ENCODE peak calls at places on chromosomes 2 and 18, in eight cellular contexts. One of them, this sample, is unnamed.
A peak's percentile ranks its signal among the peaks of the same experiment; 100 is the strongest.

GRCh38 chr2:127293758-127294562 is at the start of gene ERCC3:
- DNase-seq in AG09309: peak; percentile 13
- DNase-seq in stimulated activated CD4-positive, alpha-beta T cell treated with anti-CD3 and anti-CD28 coated beads, Interleukin-15, amount 100 ng/mL, for 24 hours: peak; percentile 93
- DNase-seq in WTC11: peak; percentile 81
- DNase-seq in activated CD8-positive, alpha-beta memory T cell treated with anti-CD3 and anti-CD28 coated beads for 24 hours: peak; percentile 92
- DNase-seq in NB4: peak; percentile 93
- DNase-seq in LoVo: peak; percentile 81
- DNase-seq in neural crest cell: peak; percentile 75
- DNase-seq in this sample: peak; percentile 93

GRCh38 chr2:183214680-183215079 is 90.4 kb downstream of the NUP35 start:
- DNase-seq in AG09309: no peak
- DNase-seq in stimulated activated CD4-positive, alpha-beta T cell treated with anti-CD3 and anti-CD28 coated beads, Interleukin-15, amount 100 ng/mL, for 24 hours: no peak
- DNase-seq in WTC11: no peak
- DNase-seq in activated CD8-positive, alpha-beta memory T cell treated with anti-CD3 and anti-CD28 coated beads for 24 hours: no peak
- DNase-seq in NB4: no peak
- DNase-seq in LoVo: no peak
- DNase-seq in neural crest cell: no peak
- DNase-seq in this sample: no peak

GRCh38 chr2:233426619-233427342 is 72.5 kb downstream of the DGKD start:
- DNase-seq in AG09309: no peak
- DNase-seq in stimulated activated CD4-positive, alpha-beta T cell treated with anti-CD3 and anti-CD28 coated beads, Interleukin-15, amount 100 ng/mL, for 24 hours: peak; percentile 81
- DNase-seq in WTC11: no peak
- DNase-seq in activated CD8-positive, alpha-beta memory T cell treated with anti-CD3 and anti-CD28 coated beads for 24 hours: peak; percentile 67
- DNase-seq in NB4: peak; percentile 75
- DNase-seq in LoVo: peak; percentile 29
- DNase-seq in neural crest cell: no peak
- DNase-seq in this sample: no peak

GRCh38 chr2:127612111-127612822 is 33.7 kb upstream of the GPR17 start:
- DNase-seq in AG09309: no peak
- DNase-seq in stimulated activated CD4-positive, alpha-beta T cell treated with anti-CD3 and anti-CD28 coated beads, Interleukin-15, amount 100 ng/mL, for 24 hours: no peak
- DNase-seq in WTC11: no peak
- DNase-seq in activated CD8-positive, alpha-beta memory T cell treated with anti-CD3 and anti-CD28 coated beads for 24 hours: no peak
- DNase-seq in NB4: no peak
- DNase-seq in LoVo: no peak
- DNase-seq in neural crest cell: no peak
- DNase-seq in this sample: no peak

GRCh38 chr2:144650886-144651285 is 131.0 kb upstream of the ZEB2 start:
- DNase-seq in AG09309: no peak
- DNase-seq in stimulated activated CD4-positive, alpha-beta T cell treated with anti-CD3 and anti-CD28 coated beads, Interleukin-15, amount 100 ng/mL, for 24 hours: no peak
- DNase-seq in WTC11: no peak
- DNase-seq in activated CD8-positive, alpha-beta memory T cell treated with anti-CD3 and anti-CD28 coated beads for 24 hours: no peak
- DNase-seq in NB4: no peak
- DNase-seq in LoVo: no peak
- DNase-seq in neural crest cell: no peak
- DNase-seq in this sample: no peak

GRCh38 chr2:120547662-120548061 is 188.0 kb upstream of the GLI2 start:
- DNase-seq in AG09309: no peak
- DNase-seq in stimulated activated CD4-positive, alpha-beta T cell treated with anti-CD3 and anti-CD28 coated beads, Interleukin-15, amount 100 ng/mL, for 24 hours: no peak
- DNase-seq in WTC11: no peak
- DNase-seq in activated CD8-positive, alpha-beta memory T cell treated with anti-CD3 and anti-CD28 coated beads for 24 hours: no peak
- DNase-seq in NB4: no peak
- DNase-seq in LoVo: no peak
- DNase-seq in neural crest cell: no peak
- DNase-seq in this sample: no peak

GRCh38 chr2:73969356-73969755 is 15.4 kb upstream of the TET3 start:
- DNase-seq in AG09309: peak; percentile 14
- DNase-seq in stimulated activated CD4-positive, alpha-beta T cell treated with anti-CD3 and anti-CD28 coated beads, Interleukin-15, amount 100 ng/mL, for 24 hours: no peak
- DNase-seq in WTC11: no peak
- DNase-seq in activated CD8-positive, alpha-beta memory T cell treated with anti-CD3 and anti-CD28 coated beads for 24 hours: no peak
- DNase-seq in NB4: peak; percentile 76
- DNase-seq in LoVo: no peak
- DNase-seq in neural crest cell: no peak
- DNase-seq in this sample: no peak

GRCh38 chr2:85761512-85761944 is 7.7 kb downstream of the ATOH8 start:
- DNase-seq in AG09309: no peak
- DNase-seq in stimulated activated CD4-positive, alpha-beta T cell treated with anti-CD3 and anti-CD28 coated beads, Interleukin-15, amount 100 ng/mL, for 24 hours: no peak
- DNase-seq in WTC11: no peak
- DNase-seq in activated CD8-positive, alpha-beta memory T cell treated with anti-CD3 and anti-CD28 coated beads for 24 hours: no peak
- DNase-seq in NB4: no peak
- DNase-seq in LoVo: no peak
- DNase-seq in neural crest cell: no peak
- DNase-seq in this sample: no peak

GRCh38 chr18:49055787-49056186 is 105.0 kb upstream of the SMAD7 start:
- DNase-seq in AG09309: peak; percentile 67
- DNase-seq in stimulated activated CD4-positive, alpha-beta T cell treated with anti-CD3 and anti-CD28 coated beads, Interleukin-15, amount 100 ng/mL, for 24 hours: peak; percentile 65
- DNase-seq in WTC11: no peak
- DNase-seq in activated CD8-positive, alpha-beta memory T cell treated with anti-CD3 and anti-CD28 coated beads for 24 hours: peak; percentile 66
- DNase-seq in NB4: peak; percentile 94
- DNase-seq in LoVo: no peak
- DNase-seq in neural crest cell: no peak
- DNase-seq in this sample: no peak

GRCh38 chr2:67076265-67076664 is 320.9 kb upstream of the ETAA1 start:
- DNase-seq in AG09309: no peak
- DNase-seq in stimulated activated CD4-positive, alpha-beta T cell treated with anti-CD3 and anti-CD28 coated beads, Interleukin-15, amount 100 ng/mL, for 24 hours: no peak
- DNase-seq in WTC11: no peak
- DNase-seq in activated CD8-positive, alpha-beta memory T cell treated with anti-CD3 and anti-CD28 coated beads for 24 hours: no peak
- DNase-seq in NB4: no peak
- DNase-seq in LoVo: no peak
- DNase-seq in neural crest cell: no peak
- DNase-seq in this sample: peak; percentile 66

GRCh38 chr2:96146151-96146880 is 1.1 kb upstream of the DUSP2 start:
- DNase-seq in AG09309: no peak
- DNase-seq in stimulated activated CD4-positive, alpha-beta T cell treated with anti-CD3 and anti-CD28 coated beads, Interleukin-15, amount 100 ng/mL, for 24 hours: peak; percentile 94
- DNase-seq in WTC11: no peak
- DNase-seq in activated CD8-positive, alpha-beta memory T cell treated with anti-CD3 and anti-CD28 coated beads for 24 hours: peak; percentile 96
- DNase-seq in NB4: peak; percentile 93
- DNase-seq in LoVo: no peak
- DNase-seq in neural crest cell: no peak
- DNase-seq in this sample: no peak